ENCODE peak calls at places on chromosome 10, in four cellular contexts. D is effector memory CD4-positive, alpha-beta T cell; X is left lung; F is coronary artery. Z is an unnamed sample.

GRCh38 chr10:132294561-132295320 is 13.0 kb downstream of the STK32C start:
- DNase-seq in D (no peak), X (peak; percentile 28), F (no peak), Z (peak; percentile 58)

GRCh38 chr10:64771253-64771652 is 1250.1 kb downstream of the REEP3 start:
- DNase-seq in D (no peak), X (no peak), F (no peak), Z (no peak)

GRCh38 chr10:50373821-50374501 is 122.6 kb upstream of the ASAH2 start:
- DNase-seq in D (no peak), X (no peak), F (no peak), Z (no peak)

GRCh38 chr10:48545462-48546145 is 59.3 kb downstream of the ARHGAP22 start:
- DNase-seq in D (no peak), X (no peak), F (peak; percentile 49), Z (no peak)

GRCh38 chr10:132564249-132564605 is 26.6 kb downstream of the INPP5A start:
- DNase-seq in D (no peak), X (no peak), F (no peak), Z (no peak)

GRCh38 chr10:101139421-101139911 is 8.4 kb downstream of the TLX1 start:
- DNase-seq in D (no peak), X (no peak), F (no peak), Z (no peak)

GRCh38 chr10:96470108-96470743 is 43.5 kb downstream of the TLL2 start:
- DNase-seq in D (no peak), X (no peak), F (no peak), Z (no peak)

GRCh38 chr10:129960493-129961273 is 3.4 kb downstream of the EBF3 start:
- DNase-seq in D (no peak), X (no peak), F (no peak), Z (no peak)

GRCh38 chr10:100286051-100287033 is at the start of gene BLOC1S2:
- DNase-seq in D (peak; percentile 75), X (peak; percentile 88), F (peak; percentile 93), Z (peak; percentile 94)

GRCh38 chr10:117647306-117647705 is 104.8 kb downstream of the EMX2 start:
- DNase-seq in D (no peak), X (no peak), F (no peak), Z (no peak)

GRCh38 chr10:120539076-120539475 is 82.0 kb downstream of the PLPP4 start:
- DNase-seq in D (no peak), X (no peak), F (no peak), Z (no peak)

GRCh38 chr10:75911426-75911825 is 480.0 kb downstream of the LRMDA start:
- DNase-seq in D (no peak), X (no peak), F (no peak), Z (no peak)

GRCh38 chr10:73816917-73817729 is 5.7 kb upstream of the NDST2 start:
- DNase-seq in D (no peak), X (no peak), F (no peak), Z (no peak)
- H3K27ac ChIP-seq in D (no peak overlapping the region), X (no peak overlapping the region), F (peak overlapping the region; percentile 9), Z (no peak overlapping the region)

GRCh38 chr10:34251177-34251576 is 563.9 kb downstream of the PARD3 start:
- DNase-seq in D (no peak), X (no peak), F (no peak), Z (no peak)
- H3K27ac ChIP-seq in D (no peak overlapping the region), X (no peak overlapping the region), F (no peak overlapping the region), Z (no peak overlapping the region)

GRCh38 chr10:73967544-73967943 is 30.4 kb upstream of the VCL start:
- DNase-seq in D (no peak), X (no peak), F (no peak), Z (no peak)
- H3K27ac ChIP-seq in D (no peak overlapping the region), X (no peak overlapping the region), F (peak overlapping the region; percentile 90), Z (no peak overlapping the region)

GRCh38 chr10:61364619-61365018 is 88.6 kb downstream of the TMEM26 start:
- DNase-seq in D (no peak), X (no peak), F (no peak), Z (no peak)
- H3K27ac ChIP-seq in D (no peak overlapping the region), X (no peak overlapping the region), F (no peak overlapping the region), Z (no peak overlapping the region)

DNA sequence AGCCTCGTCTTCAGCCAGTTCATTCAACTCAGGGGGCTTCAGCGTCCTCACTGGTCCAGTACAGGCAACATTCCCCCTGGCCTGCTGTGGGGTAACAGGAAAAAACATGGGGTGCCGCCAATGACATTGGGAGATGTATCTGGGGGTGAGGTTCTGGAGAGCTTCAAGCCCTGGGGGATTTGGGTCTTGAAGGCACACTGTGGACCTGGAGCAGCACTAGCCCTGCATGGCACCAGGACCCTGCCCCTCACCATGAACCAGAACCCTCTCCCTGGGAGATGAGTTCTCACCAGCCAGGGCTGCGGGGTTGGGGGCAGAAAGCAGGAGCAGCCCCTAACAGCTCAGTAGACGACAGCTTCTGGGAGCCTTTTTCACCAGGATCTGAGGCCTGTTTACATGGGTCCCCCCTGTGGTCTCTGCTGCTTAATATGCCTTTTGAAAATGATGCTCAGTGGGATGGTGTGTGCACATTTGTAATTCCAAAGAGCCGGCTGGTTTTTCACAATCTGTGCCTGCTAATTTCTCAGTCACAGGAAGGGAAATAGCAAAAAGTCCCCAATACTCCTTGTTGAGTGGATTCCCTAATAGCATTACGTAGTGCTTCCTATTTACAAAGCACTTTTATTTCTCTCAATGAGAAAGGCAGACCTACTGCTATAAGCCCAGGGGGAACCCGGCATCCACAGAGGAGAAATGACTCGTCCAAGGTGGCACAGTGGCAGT is 509.5 kb downstream of the RPS24 start:
- DNase-seq in D (no peak), X (no peak), F (peak; percentile 64), Z (no peak)
- H3K27ac ChIP-seq in D (no peak overlapping the region), X (peak overlapping the region; percentile 75), F (no peak overlapping the region), Z (peak overlapping the region; percentile 40)

GRCh38 chr10:113492181-113492580 is 60.7 kb upstream of the HABP2 start:
- DNase-seq in D (no peak), X (no peak), F (no peak), Z (no peak)
- H3K27ac ChIP-seq in D (no peak overlapping the region), X (peak overlapping the region; percentile 79), F (peak overlapping the region; percentile 40), Z (peak overlapping the region; percentile 68)

DNA sequence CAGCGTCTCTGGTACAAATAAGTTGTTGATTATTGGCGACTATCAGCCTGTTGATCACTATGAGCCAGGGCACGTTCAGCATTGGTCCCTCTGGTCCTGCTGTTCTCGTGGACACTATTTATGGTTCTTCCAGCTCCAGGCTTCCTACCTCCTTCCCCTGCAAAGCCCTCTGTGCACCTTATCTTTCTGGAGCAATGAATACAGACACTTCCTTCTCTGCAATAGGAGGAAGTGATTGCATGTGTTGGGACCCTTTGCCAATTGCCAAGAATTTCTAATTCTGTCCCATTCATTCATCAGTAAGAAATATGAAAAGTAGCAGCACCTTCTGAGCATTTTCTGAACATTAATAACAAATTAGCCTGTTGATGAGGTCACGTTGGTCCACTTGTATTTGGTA is 258.9 kb upstream of the KLF6 start:
- DNase-seq in D (no peak), X (no peak), F (no peak), Z (no peak)
- H3K27ac ChIP-seq in D (no peak overlapping the region), X (no peak overlapping the region), F (no peak overlapping the region), Z (no peak overlapping the region)

Z was measured in upper lobe of right lung.